ENCODE peak calls at places on chromosome 7, in five cellular contexts. O is mammary epithelial cell, F is psoas muscle, B is HL-60, A is thoracic aorta. N is an unnamed sample.
A peak's percentile ranks its signal among the peaks of the same experiment; 100 is the strongest.

GRCh38 chr7:25790261-25790660 is 361.7 kb upstream of the NFE2L3 start:
- DNase-seq in O (no peak), F (no peak), B (no peak), A (no peak), N (peak; percentile 16)

GRCh38 chr7:135620980-135621850 is 41.1 kb upstream of the STMP1 start:
- DNase-seq in O (peak; percentile 73), F (no peak), B (peak; percentile 32), A (peak; percentile 7), N (peak; percentile 80)

GRCh38 chr7:93958216-93958615 is 36.7 kb downstream of the GNG11 start:
- DNase-seq in O (no peak), F (no peak), B (no peak), A (no peak), N (peak; percentile 52)

GRCh38 chr7:28961972-28962371 is 3.8 kb upstream of the TRIL start:
- DNase-seq in O (no peak), F (no peak), B (no peak), A (no peak), N (no peak)

GRCh38 chr7:21256310-21256877 is 171.5 kb upstream of the SP4 start:
- DNase-seq in O (peak; percentile 6), F (no peak), B (no peak), A (no peak), N (peak; percentile 49)

GRCh38 chr7:120554960-120555571 is 282.1 kb downstream of the KCND2 start:
- DNase-seq in O (peak; percentile 28), F (no peak), B (peak; percentile 32), A (no peak), N (peak; percentile 59)

GRCh38 chr7:74153736-74154135 is 20.4 kb upstream of the EIF4H start:
- DNase-seq in O (no peak), F (no peak), B (no peak), A (no peak), N (no peak)

GRCh38 chr7:105306160-105306784 is 82.4 kb downstream of the SRPK2 start:
- DNase-seq in O (no peak), F (no peak), B (no peak), A (no peak), N (peak; percentile 28)

GRCh38 chr7:76296743-76297740 is 5.4 kb upstream of the HSPB1 start:
- DNase-seq in O (peak; percentile 100), F (no peak), B (no peak), A (no peak), N (peak; percentile 99)

GRCh38 chr7:52355059-52355458 is 680.4 kb upstream of the POM121L12 start:
- DNase-seq in O (no peak), F (no peak), B (no peak), A (no peak), N (peak; percentile 0)

GRCh38 chr7:159042084-159042483 is 102.6 kb downstream of the VIPR2 start:
- DNase-seq in O (no peak), F (no peak), B (no peak), A (no peak), N (no peak)

GRCh38 chr7:44156453-44157010 is 15.4 kb upstream of the MYL7 start:
- DNase-seq in O (no peak), F (no peak), B (no peak), A (no peak), N (no peak)

GRCh38 chr7:131486346-131486745 is 70.1 kb downstream of the PODXL start:
- DNase-seq in O (no peak), F (no peak), B (no peak), A (no peak), N (no peak)

GRCh38 chr7:48099781-48100180 is 10.7 kb downstream of the UPP1 start:
- DNase-seq in O (no peak), F (no peak), B (no peak), A (no peak), N (no peak)

GRCh38 chr7:112510032-112510742 is 29.4 kb downstream of the LSMEM1 start:
- DNase-seq in O (peak; percentile 79), F (no peak), B (peak; percentile 63), A (no peak), N (peak; percentile 58)

GRCh38 chr7:157432541-157432956 is 95.7 kb downstream of the DNAJB6 start:
- DNase-seq in O (peak; percentile 63), F (peak; percentile 53), B (peak; percentile 23), A (no peak), N (peak; percentile 67)

GRCh38 chr7:2719007-2719406 is 31.0 kb downstream of the AMZ1 start:
- DNase-seq in O (no peak), F (no peak), B (no peak), A (no peak), N (no peak)

GRCh38 chr7:37112882-37113281 is 335.8 kb downstream of the ELMO1 start:
- DNase-seq in O (peak; percentile 73), F (no peak), B (no peak), A (no peak), N (no peak)

GRCh38 chr7:128362670-128363069 is 1.2 kb upstream of the PRRT4 start:
- DNase-seq in O (peak; percentile 73), F (no peak), B (no peak), A (no peak), N (peak; percentile 90)

GRCh38 chr7:9204571-9204970 is 771.2 kb downstream of the NXPH1 start:
- DNase-seq in O (no peak), F (no peak), B (no peak), A (no peak), N (no peak)

GRCh38 chr7:151608031-151608551 is 88.4 kb upstream of the RHEB start:
- DNase-seq in O (peak; percentile 73), F (no peak), B (no peak), A (no peak), N (peak; percentile 75)

GRCh38 chr7:7642081-7642480 is 1.5 kb downstream of the UMAD1 start:
- DNase-seq in O (no peak), F (no peak), B (no peak), A (no peak), N (no peak)
- H3K4me3 ChIP-seq in O (peak overlapping the region; percentile 69), F (peak overlapping the region; percentile 89), B (no peak overlapping the region), A (no peak overlapping the region), N (no peak overlapping the region)

GRCh38 chr7:32042900-32043299 is 27.3 kb downstream of the PDE1C start:
- DNase-seq in O (no peak), F (no peak), B (no peak), A (no peak), N (no peak)

GRCh38 chr7:32037650-32038198 is 32.5 kb downstream of the PDE1C start:
- DNase-seq in O (peak; percentile 47), F (no peak), B (no peak), A (no peak), N (no peak)

GRCh38 chr7:32036557-32036956 is 33.6 kb downstream of the PDE1C start:
- DNase-seq in O (peak; percentile 82), F (no peak), B (no peak), A (no peak), N (peak; percentile 3)

GRCh38 chr7:32043688-32044087 is 26.5 kb downstream of the PDE1C start:
- DNase-seq in O (no peak), F (no peak), B (no peak), A (no peak), N (no peak)

DNA sequence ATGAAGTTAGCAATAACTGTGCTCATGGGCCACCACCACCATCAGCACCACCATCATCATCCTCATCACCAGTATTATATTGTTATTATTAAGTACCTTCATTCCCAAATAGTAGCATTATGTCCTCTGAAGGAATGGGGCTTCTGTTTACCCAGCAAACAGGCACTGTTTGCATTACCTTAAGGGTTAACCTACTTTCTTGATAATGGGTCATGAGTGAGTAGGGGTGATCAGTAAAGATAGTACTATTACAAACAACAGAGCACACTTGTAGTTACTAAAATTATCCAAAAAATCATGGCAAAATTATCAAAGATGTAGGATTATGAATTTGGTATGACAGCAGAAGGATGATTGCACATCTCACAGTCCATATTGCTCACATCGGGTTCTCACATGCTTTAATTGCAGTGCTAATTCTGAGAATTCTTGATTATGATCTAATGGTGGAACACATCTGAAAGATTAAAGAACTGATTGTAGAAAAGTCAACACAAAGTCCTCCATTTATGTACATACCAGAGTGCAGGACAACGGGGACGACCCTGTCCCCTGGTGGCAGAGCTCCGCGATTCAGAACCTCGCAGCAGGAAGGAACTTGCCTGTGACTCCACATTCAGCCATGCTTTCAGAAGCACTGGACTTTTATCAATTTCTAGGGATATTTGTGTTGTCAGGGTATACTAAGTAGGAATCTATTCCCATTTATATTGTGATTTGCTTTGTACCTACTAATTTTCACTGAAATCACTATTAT is 31.0 kb downstream of the PDE1C start:
- DNase-seq in O (no peak), F (no peak), B (peak; percentile 14), A (no peak), N (no peak)
- TF ChIP-seq CTCF in O (no peak), F (no peak), B (peak; percentile 4), A (no peak), N (no peak)

DNA sequence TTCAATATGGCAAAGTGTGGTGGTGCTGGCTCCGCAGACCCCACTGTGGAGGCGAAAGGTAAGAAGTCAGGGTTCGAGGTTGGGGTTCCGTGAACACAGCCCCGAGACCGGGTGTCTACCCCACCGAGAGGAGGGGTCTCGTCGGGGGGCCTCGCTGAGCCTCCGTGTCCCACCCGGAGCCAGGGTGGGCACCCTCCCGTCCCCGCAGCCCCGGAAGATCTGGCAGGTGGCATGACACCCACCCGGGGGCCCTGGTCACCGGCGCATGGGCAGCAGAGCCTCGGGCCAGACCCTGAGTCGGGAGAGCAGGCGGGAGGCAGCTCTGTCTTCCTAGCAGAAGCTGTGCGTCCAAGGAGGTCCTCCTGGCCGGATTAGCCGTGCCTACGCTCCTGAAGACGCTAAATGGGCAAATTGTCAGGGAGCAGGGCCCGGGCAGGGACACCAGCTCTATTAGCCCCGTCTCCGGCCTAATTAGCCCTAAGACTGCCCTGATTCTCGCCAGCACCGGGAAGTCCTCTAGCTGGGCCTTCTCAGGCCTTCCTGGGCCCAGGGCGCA is 56.4 kb downstream of the UNCX start:
- DNase-seq in O (no peak), F (peak; percentile 45), B (no peak), A (no peak), N (no peak)
- H3K27me3 ChIP-seq in O (peaks cover 6% of the 10 kb centered on the region), F (peaks cover 63% of the 10 kb centered on the region), B (peaks cover 30% of the 10 kb centered on the region), A (no peaks in the 10 kb centered on the region), N (no peaks in the 10 kb centered on the region)

GRCh38 chr7:82678716-82679115 is 235.1 kb upstream of the CACNA2D1 start:
- DNase-seq in O (no peak), F (no peak), B (peak; percentile 26), A (no peak), N (no peak)
- H3K4me3 ChIP-seq in O (no peak overlapping the region), F (no peak overlapping the region), B (no peak overlapping the region), A (no peak overlapping the region), N (no peak overlapping the region)

DNA sequence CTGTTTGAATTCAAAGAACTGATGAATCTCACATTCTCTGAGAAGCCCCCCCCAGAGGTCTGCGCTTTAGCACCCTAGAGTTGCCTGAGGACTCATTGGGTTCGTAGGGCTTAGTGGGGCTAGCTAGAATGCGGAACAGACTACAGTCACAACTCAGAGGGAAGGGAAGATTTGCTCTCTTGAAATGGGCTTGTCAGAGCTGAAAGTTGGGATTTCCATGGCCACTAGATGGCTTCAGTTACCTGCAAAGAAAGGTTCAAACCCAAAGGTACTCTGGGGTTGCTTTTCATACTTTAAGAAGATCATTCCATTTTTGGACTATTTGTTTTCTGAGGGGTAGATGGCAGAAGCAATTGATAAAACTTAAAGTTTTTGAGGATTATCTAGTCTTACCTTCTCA is 205.0 kb downstream of the BBS9 start:
- DNase-seq in O (peak; percentile 6), F (no peak), B (no peak), A (no peak), N (peak; percentile 52)
- TF ChIP-seq CTCF in O (peak; percentile 66), F (peak; percentile 21), B (no peak), A (no peak), N (peak; percentile 64)